ENCODE peak calls at places on chromosomes 16 and 17, in four cellular contexts. T is IMR-90, H is mesendoderm, M is trophoblast cell. E is an unnamed sample.

GRCh38 chr16:25258856-25259179 is 1.2 kb upstream of the ZKSCAN2 start:
- DNase-seq in M (no peak), H (peak), T (no peak), E (no peak)

GRCh38 chr16:1152123-1152638 is 725 bp upstream of the CACNA1H start:
- DNase-seq in T (no peak), H (peak), M (no peak), E (no peak)

GRCh38 chr17:42459256-42459982 is 741 bp downstream of the ATP6V0A1 start:
- DNase-seq in T (peak), M (peak), H (peak), E (peak)

GRCh38 chr16:9689597-9689996 is 492.6 kb downstream of the GRIN2A start:
- DNase-seq in M (no peak), T (no peak), H (no peak), E (no peak)

GRCh38 chr17:81640011-81640410 is 3.0 kb downstream of the TSPAN10 start:
- DNase-seq in H (no peak), T (no peak), M (no peak), E (no peak)

GRCh38 chr16:82088483-82088882 is 53.4 kb downstream of the HSD17B2 start:
- DNase-seq in H (no peak), T (no peak), M (no peak), E (no peak)

GRCh38 chr17:79948918-79949645 is 86.6 kb downstream of the TBC1D16 start:
- DNase-seq in H (no peak), T (no peak), M (no peak), E (no peak)

GRCh38 chr16:324451-325334 is 27.8 kb downstream of the AXIN1 start:
- DNase-seq in H (no peak), M (peak), T (no peak), E (no peak)

GRCh38 chr16:24858219-24859041 is 12.7 kb downstream of the SLC5A11 start:
- DNase-seq in M (peak), H (peak), T (peak), E (peak)

GRCh38 chr16:84293406-84293805 is 1.3 kb upstream of the WFDC1 start:
- DNase-seq in M (no peak), T (no peak), H (no peak), E (no peak)

GRCh38 chr16:84294196-84295142 is at the start of gene WFDC1:
- DNase-seq in H (no peak), M (no peak), T (peak), E (peak)

GRCh38 chr16:84288902-84289301 is 5.8 kb upstream of the WFDC1 start:
- DNase-seq in T (no peak), M (no peak), H (no peak), E (no peak)

GRCh38 chr16:84295203-84295850 is 649 bp downstream of the WFDC1 start:
- DNase-seq in M (no peak), T (peak), H (no peak), E (no peak)

GRCh38 chr16:84292032-84292431 is 2.6 kb upstream of the WFDC1 start:
- DNase-seq in M (no peak), T (no peak), H (no peak), E (no peak)
- H2BK5ac ChIP-seq in M (no peak), T (no peak), H (no peak), E (no peak)

DNA sequence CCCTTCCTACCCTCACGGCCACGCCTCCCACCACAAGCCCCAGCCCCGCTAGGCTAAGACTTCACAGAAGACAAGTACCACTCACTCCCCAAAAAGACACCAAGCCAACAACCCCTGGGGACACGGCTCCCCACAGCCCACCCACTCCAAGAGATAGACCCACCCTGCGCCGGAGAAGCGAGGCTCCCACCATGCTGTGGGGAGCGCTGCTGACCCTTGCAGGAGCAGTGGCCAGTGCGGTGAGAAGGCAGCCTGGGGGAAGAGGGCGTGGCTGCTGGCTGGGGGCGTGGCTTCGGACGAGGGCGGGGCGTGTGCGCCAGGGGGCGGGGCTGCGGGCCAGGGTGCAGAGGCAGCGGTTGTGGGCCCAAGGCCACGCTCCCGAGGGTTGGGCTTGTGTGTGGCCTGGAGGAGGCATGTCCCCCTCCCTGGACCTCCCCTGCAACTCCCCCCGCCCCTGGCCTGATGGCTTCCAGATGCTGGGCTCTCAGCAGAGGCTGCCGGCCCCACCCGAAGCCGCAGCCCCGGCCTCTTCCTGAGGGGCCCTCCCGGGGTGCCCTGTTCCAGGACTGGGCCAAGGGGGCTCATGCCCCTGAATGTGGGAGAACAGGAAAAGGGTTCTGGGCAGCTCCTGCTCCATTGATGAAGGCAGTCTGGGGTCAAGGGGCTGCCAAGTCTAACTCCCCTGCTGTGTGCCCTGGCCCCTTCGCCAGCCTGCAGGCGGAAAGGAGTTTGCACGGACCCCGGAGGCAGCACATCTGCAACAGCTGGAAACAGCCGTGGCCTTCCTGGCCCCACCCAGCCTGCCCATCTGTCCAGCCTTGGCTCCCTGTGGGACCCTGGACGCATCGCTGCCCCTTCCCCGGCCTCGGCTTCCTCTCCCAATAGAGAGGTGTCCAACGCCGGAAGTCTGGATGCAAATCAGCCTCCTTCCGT is 9.1 kb downstream of the TFAP4 start:
- DNase-seq in M (peak), H (peak), T (peak), E (peak)
- H2BK5ac ChIP-seq in M (no peak), H (no peak), T (no peak), E (no peak)

GRCh38 chr17:36600936-36601302 is 464 bp upstream of the MRM1 start:
- DNase-seq in T (no peak), H (no peak), M (no peak), E (no peak)
- H2BK5ac ChIP-seq in T (peak), H (peak), M (peak), E (no peak)

DNA sequence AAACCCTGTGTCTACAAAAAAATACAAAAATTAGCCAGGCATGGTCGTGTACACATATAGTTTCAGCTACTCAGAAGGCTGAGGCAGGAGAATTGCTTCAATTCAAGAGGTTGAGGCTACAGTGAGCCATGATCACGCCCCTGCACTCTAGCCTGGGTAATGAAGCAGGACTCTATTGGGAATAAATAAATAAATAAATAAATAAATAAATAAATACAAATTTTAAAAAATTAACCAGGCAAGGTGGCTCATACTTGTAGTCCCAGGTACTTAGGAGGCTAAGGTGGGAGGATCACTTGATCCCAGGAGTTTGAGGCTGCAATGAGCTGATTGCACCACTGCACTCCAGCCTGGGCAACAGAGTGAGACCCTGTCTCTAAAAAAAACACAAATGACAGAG is 32.5 kb upstream of the NUFIP2 start:
- DNase-seq in T (no peak), M (no peak), H (no peak), E (no peak)
- H2BK5ac ChIP-seq in T (no peak), M (no peak), H (no peak), E (no peak)

GRCh38 chr17:50191070-50192045 is 10.1 kb downstream of the COL1A1 start:
- DNase-seq in H (no peak), M (no peak), T (peak), E (peak)
- H2BK5ac ChIP-seq in H (no peak), M (no peak), T (peak), E (no peak)